ENCODE peak calls at places on chromosomes 12 and 14, in seven cellular contexts. N, X, L, S, P, B and Y are unnamed samples. For H3K4me1, the result is how much of the 10 kb centered on the place peaks cover.

GRCh38 chr14:73342670-73343069 is 105.4 kb downstream of the PAPLN start:
- DNase-seq in N (no peak), X (no peak), L (no peak), S (no peak), P (no peak), B (no peak), Y (no peak)

GRCh38 chr14:100708349-100709217 is 18.1 kb upstream of the DLK1 start:
- DNase-seq in N (peak), X (peak), L (peak), S (peak), P (no peak), B (no peak), Y (peak)

GRCh38 chr12:107435520-107435919 is 250.1 kb upstream of the PWP1 start:
- DNase-seq in N (no peak), X (no peak), L (no peak), S (peak), P (no peak), B (peak), Y (no peak)

GRCh38 chr14:71529855-71530254 is 402.4 kb upstream of the RGS6 start:
- DNase-seq in N (peak), X (no peak), L (no peak), S (no peak), P (no peak), B (no peak), Y (no peak)

GRCh38 chr14:93712838-93713724 is 75.2 kb downstream of the PRIMA1 start:
- DNase-seq in N (peak), X (no peak), L (no peak), S (no peak), P (no peak), B (no peak), Y (no peak)

GRCh38 chr12:56951582-56952339 is 5.6 kb downstream of the RDH16 start:
- DNase-seq in N (no peak), X (no peak), L (no peak), S (no peak), P (peak), B (no peak), Y (no peak)

GRCh38 chr14:24828486-24828885 is 194.5 kb upstream of the GZMB start:
- DNase-seq in N (no peak), X (no peak), L (no peak), S (no peak), P (no peak), B (no peak), Y (no peak)

GRCh38 chr14:87896393-87897380 is 96.3 kb downstream of the GALC start:
- DNase-seq in N (no peak), X (no peak), L (no peak), S (peak), P (no peak), B (peak), Y (no peak)

GRCh38 chr14:21300892-21301291 is 21.0 kb downstream of the RPGRIP1 start:
- DNase-seq in N (peak), X (peak), L (peak), S (peak), P (peak), B (no peak), Y (peak)

GRCh38 chr14:26963696-26964095 is 365.9 kb upstream of the NOVA1 start:
- DNase-seq in N (no peak), X (no peak), L (no peak), S (no peak), P (no peak), B (no peak), Y (no peak)

GRCh38 chr12:93001407-93001806 is 72.3 kb upstream of the EEA1 start:
- DNase-seq in N (no peak), X (no peak), L (no peak), S (no peak), P (no peak), B (peak), Y (no peak)

GRCh38 chr12:22110176-22110575 is 64.2 kb downstream of the CMAS start:
- DNase-seq in N (no peak), X (no peak), L (no peak), S (no peak), P (no peak), B (no peak), Y (no peak)

GRCh38 chr14:102498005-102498677 is 11.4 kb downstream of the ANKRD9 start:
- DNase-seq in N (no peak), X (no peak), L (peak), S (no peak), P (no peak), B (no peak), Y (peak)
- TF ChIP-seq CTCF in N (no peak), X (peak), L (no peak), S (no peak), P (no peak), B (peak), Y (no peak)

DNA sequence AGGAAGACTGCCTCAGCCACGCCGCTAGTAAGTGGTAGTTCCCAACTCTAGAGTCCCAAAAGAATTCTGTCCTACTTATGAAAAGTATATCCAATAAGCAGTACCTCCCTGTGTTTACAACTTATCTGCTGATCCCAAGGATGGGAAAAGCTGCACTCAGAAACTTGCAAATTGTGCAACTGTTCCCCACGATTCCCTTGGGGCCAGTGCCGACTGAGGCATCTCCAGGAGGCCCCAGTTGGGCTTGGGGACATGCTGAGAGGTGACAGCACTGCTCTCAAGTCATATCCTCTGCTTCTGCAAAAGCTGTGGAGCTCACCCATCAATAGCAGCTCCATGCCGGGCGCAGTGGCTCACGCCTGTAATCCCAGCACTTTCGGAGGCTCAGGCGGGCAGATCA is 23.7 kb downstream of the SPRING1 start:
- DNase-seq in N (no peak), X (no peak), L (no peak), S (no peak), P (no peak), B (no peak), Y (no peak)
- H3K4me1 ChIP-seq in N (half or more), X (under half), L (under half), S (under half), P (under half), B (under half), Y (under half)

GRCh38 chr14:77322951-77323350 is 2.1 kb downstream of the GSTZ1 start:
- DNase-seq in N (no peak), X (no peak), L (no peak), S (no peak), P (no peak), B (no peak), Y (no peak)

GRCh38 chr14:77318006-77318553 is 2.6 kb downstream of the POMT2 start:
- DNase-seq in N (no peak), X (no peak), L (no peak), S (no peak), P (no peak), B (no peak), Y (no peak)

GRCh38 chr14:77322209-77322902 is 1.5 kb downstream of the GSTZ1 start:
- DNase-seq in N (no peak), X (no peak), L (no peak), S (no peak), P (no peak), B (no peak), Y (no peak)

GRCh38 chr14:77319416-77319815 is 1.3 kb downstream of the POMT2 start:
- DNase-seq in N (peak), X (no peak), L (no peak), S (no peak), P (no peak), B (no peak), Y (no peak)

GRCh38 chr14:77320238-77320935 is at the start of gene POMT2:
- DNase-seq in N (peak), X (peak), L (peak), S (peak), P (peak), B (peak), Y (peak)
- TF ChIP-seq CTCF in N (no peak), X (peak), L (peak), S (peak), P (no peak), B (peak), Y (no peak)

GRCh38 chr12:42641231-42641630 is 51.7 kb upstream of the PRICKLE1 start:
- DNase-seq in N (no peak), X (no peak), L (no peak), S (no peak), P (no peak), B (no peak), Y (no peak)
- H3K4me1 ChIP-seq in N (under half), X (under half), L (under half), S (under half), P (under half), B (under half), Y (under half)